ENCODE peak calls at places on chromosomes 7 and 10, in four cellular contexts. One of them, this sample, is unnamed.

GRCh38 chr10:133169173-133169947 is 9.3 kb downstream of the KNDC1 start:
- DNase-seq in astrocyte of the hippocampus: no peak
- DNase-seq in NCI-H2081: no peak
- DNase-seq in adrenal gland: no peak
- DNase-seq in this sample: no peak

GRCh38 chr7:133310232-133310852 is 57.5 kb downstream of the EXOC4 start:
- DNase-seq in astrocyte of the hippocampus: peak; percentile 48
- DNase-seq in adrenal gland: peak; percentile 19
- DNase-seq in NCI-H2081: peak; percentile 82
- DNase-seq in this sample: peak; percentile 90

GRCh38 chr7:86939197-86939814 is 120.1 kb downstream of the ELAPOR2 start:
- DNase-seq in adrenal gland: peak; percentile 47
- DNase-seq in astrocyte of the hippocampus: peak; percentile 80
- DNase-seq in NCI-H2081: peak; percentile 75
- DNase-seq in this sample: peak; percentile 69

GRCh38 chr7:3154881-3155494 is 111.3 kb upstream of the CARD11 start:
- DNase-seq in adrenal gland: no peak
- DNase-seq in NCI-H2081: peak; percentile 26
- DNase-seq in astrocyte of the hippocampus: peak; percentile 51
- DNase-seq in this sample: peak; percentile 29

GRCh38 chr7:129492406-129492805 is 9.9 kb upstream of the SMKR1 start:
- DNase-seq in NCI-H2081: no peak
- DNase-seq in astrocyte of the hippocampus: no peak
- DNase-seq in adrenal gland: no peak
- DNase-seq in this sample: no peak

GRCh38 chr7:33646992-33647391 is 258.3 kb upstream of the BMPER start:
- DNase-seq in astrocyte of the hippocampus: no peak
- DNase-seq in adrenal gland: no peak
- DNase-seq in NCI-H2081: no peak
- DNase-seq in this sample: no peak

GRCh38 chr10:125859128-125859817 is 21.8 kb downstream of the DHX32 start:
- DNase-seq in astrocyte of the hippocampus: no peak
- DNase-seq in adrenal gland: no peak
- DNase-seq in NCI-H2081: peak; percentile 22
- DNase-seq in this sample: peak; percentile 61

GRCh38 chr7:27611043-27611442 is 51.6 kb downstream of the HIBADH start:
- DNase-seq in astrocyte of the hippocampus: peak; percentile 23
- DNase-seq in NCI-H2081: no peak
- DNase-seq in adrenal gland: no peak
- DNase-seq in this sample: peak; percentile 74

GRCh38 chr10:124719213-124719851 is 24.8 kb downstream of the FAM53B start:
- DNase-seq in adrenal gland: peak; percentile 88
- DNase-seq in NCI-H2081: no peak
- DNase-seq in astrocyte of the hippocampus: peak; percentile 73
- DNase-seq in this sample: peak; percentile 2

GRCh38 chr10:11824376-11824775 is 1.2 kb downstream of the PROSER2 start:
- DNase-seq in astrocyte of the hippocampus: peak; percentile 31
- DNase-seq in adrenal gland: no peak
- DNase-seq in NCI-H2081: no peak
- DNase-seq in this sample: no peak

GRCh38 chr7:106375499-106375898 is 90.7 kb upstream of the NAMPT start:
- DNase-seq in NCI-H2081: no peak
- DNase-seq in adrenal gland: no peak
- DNase-seq in astrocyte of the hippocampus: no peak
- DNase-seq in this sample: no peak

GRCh38 chr7:64880322-64881297 is 22.5 kb upstream of the ZNF273 start:
- DNase-seq in astrocyte of the hippocampus: no peak
- DNase-seq in NCI-H2081: no peak
- DNase-seq in adrenal gland: no peak
- DNase-seq in this sample: no peak

GRCh38 chr10:25604591-25604990 is 329.4 kb upstream of the MYO3A start:
- DNase-seq in astrocyte of the hippocampus: peak; percentile 5
- DNase-seq in adrenal gland: no peak
- DNase-seq in NCI-H2081: no peak
- DNase-seq in this sample: no peak

GRCh38 chr10:84715911-84716310 is 387.5 kb downstream of the CCSER2 start:
- DNase-seq in adrenal gland: no peak
- DNase-seq in astrocyte of the hippocampus: peak; percentile 51
- DNase-seq in NCI-H2081: peak; percentile 20
- DNase-seq in this sample: peak; percentile 14

GRCh38 chr7:20063645-20064044 is 153.5 kb downstream of the MACC1 start:
- DNase-seq in adrenal gland: no peak
- DNase-seq in NCI-H2081: no peak
- DNase-seq in astrocyte of the hippocampus: no peak
- DNase-seq in this sample: no peak

GRCh38 chr10:69749180-69750010 is 52.3 kb upstream of the COL13A1 start:
- DNase-seq in astrocyte of the hippocampus: no peak
- DNase-seq in adrenal gland: no peak
- DNase-seq in NCI-H2081: no peak
- DNase-seq in this sample: no peak

GRCh38 chr10:69883256-69883655 is 81.5 kb downstream of the COL13A1 start:
- DNase-seq in NCI-H2081: no peak
- DNase-seq in astrocyte of the hippocampus: no peak
- DNase-seq in adrenal gland: no peak
- DNase-seq in this sample: peak; percentile 6

GRCh38 chr10:101941871-101942270 is 98.3 kb upstream of the KCNIP2 start:
- DNase-seq in NCI-H2081: no peak
- DNase-seq in adrenal gland: no peak
- DNase-seq in astrocyte of the hippocampus: no peak
- DNase-seq in this sample: no peak

GRCh38 chr10:61404771-61405170 is 48.4 kb downstream of the TMEM26 start:
- DNase-seq in NCI-H2081: no peak
- DNase-seq in astrocyte of the hippocampus: peak; percentile 81
- DNase-seq in adrenal gland: no peak
- DNase-seq in this sample: no peak

GRCh38 chr7:157548691-157549265 is 212.0 kb downstream of the DNAJB6 start:
- DNase-seq in adrenal gland: no peak
- DNase-seq in NCI-H2081: no peak
- DNase-seq in astrocyte of the hippocampus: no peak
- DNase-seq in this sample: no peak

GRCh38 chr10:31677198-31678138 is 251.2 kb downstream of the ARHGAP12 start:
- DNase-seq in NCI-H2081: no peak
- DNase-seq in adrenal gland: no peak
- DNase-seq in astrocyte of the hippocampus: peak; percentile 81
- DNase-seq in this sample: no peak

GRCh38 chr10:103661198-103661950 is 167.9 kb downstream of the NEURL1 start:
- DNase-seq in astrocyte of the hippocampus: peak; percentile 81
- DNase-seq in adrenal gland: peak; percentile 82
- DNase-seq in NCI-H2081: peak; percentile 62
- DNase-seq in this sample: no peak

GRCh38 chr10:114544045-114544659 is 113.9 kb downstream of the ABLIM1 start:
- DNase-seq in astrocyte of the hippocampus: no peak
- DNase-seq in NCI-H2081: no peak
- DNase-seq in adrenal gland: no peak
- DNase-seq in this sample: no peak

GRCh38 chr10:11425288-11425595 is 186.2 kb downstream of the USP6NL start:
- DNase-seq in astrocyte of the hippocampus: no peak
- DNase-seq in adrenal gland: no peak
- DNase-seq in NCI-H2081: peak; percentile 5
- DNase-seq in this sample: peak; percentile 51

GRCh38 chr10:1141701-1142100 is 85.5 kb downstream of the WDR37 start:
- DNase-seq in NCI-H2081: no peak
- DNase-seq in adrenal gland: no peak
- DNase-seq in astrocyte of the hippocampus: no peak
- DNase-seq in this sample: no peak